ENCODE peak calls at places on chromosome 4, in ten cellular contexts. One of them, this sample, is unnamed.

GRCh38 chr4:155675709-155676429 is 9.2 kb downstream of the GUCY1A1 start:
- DNase-seq in IMR-90: no peak
- DNase-seq in AG09309: peak
- DNase-seq in neural crest cell: no peak
- DNase-seq in AG04450: no peak
- DNase-seq in cardiac fibroblast: no peak
- DNase-seq in WTC11: no peak
- DNase-seq in keratinocyte: no peak
- DNase-seq in left lung: no peak
- DNase-seq in Calu3: no peak
- DNase-seq in this sample: no peak

GRCh38 chr4:94934864-94935263 is 177.1 kb downstream of the BMPR1B start:
- DNase-seq in IMR-90: peak
- DNase-seq in AG09309: no peak
- DNase-seq in neural crest cell: no peak
- DNase-seq in AG04450: no peak
- DNase-seq in cardiac fibroblast: peak
- DNase-seq in WTC11: no peak
- DNase-seq in keratinocyte: no peak
- DNase-seq in left lung: no peak
- DNase-seq in Calu3: no peak
- DNase-seq in this sample: no peak

GRCh38 chr4:8601556-8601955 is 9.0 kb downstream of the CPZ start:
- DNase-seq in IMR-90: no peak
- DNase-seq in AG09309: no peak
- DNase-seq in neural crest cell: no peak
- DNase-seq in AG04450: no peak
- DNase-seq in cardiac fibroblast: no peak
- DNase-seq in WTC11: no peak
- DNase-seq in keratinocyte: no peak
- DNase-seq in left lung: no peak
- DNase-seq in Calu3: no peak
- DNase-seq in this sample: no peak

GRCh38 chr4:70754470-70754869 is 32.7 kb downstream of the RUFY3 start:
- DNase-seq in IMR-90: no peak
- DNase-seq in AG09309: no peak
- DNase-seq in neural crest cell: no peak
- DNase-seq in AG04450: no peak
- DNase-seq in cardiac fibroblast: no peak
- DNase-seq in WTC11: no peak
- DNase-seq in keratinocyte: no peak
- DNase-seq in left lung: no peak
- DNase-seq in Calu3: no peak
- DNase-seq in this sample: no peak

GRCh38 chr4:30924521-30924920 is 204.4 kb downstream of the PCDH7 start:
- DNase-seq in IMR-90: no peak
- DNase-seq in AG09309: no peak
- DNase-seq in neural crest cell: no peak
- DNase-seq in AG04450: no peak
- DNase-seq in cardiac fibroblast: no peak
- DNase-seq in WTC11: no peak
- DNase-seq in keratinocyte: no peak
- DNase-seq in left lung: no peak
- DNase-seq in Calu3: no peak
- DNase-seq in this sample: no peak

GRCh38 chr4:8544741-8545438 is 35.3 kb upstream of the GPR78 start:
- DNase-seq in IMR-90: no peak
- DNase-seq in AG09309: no peak
- DNase-seq in neural crest cell: no peak
- DNase-seq in AG04450: no peak
- DNase-seq in cardiac fibroblast: peak
- DNase-seq in WTC11: no peak
- DNase-seq in keratinocyte: no peak
- DNase-seq in left lung: no peak
- DNase-seq in Calu3: no peak
- DNase-seq in this sample: no peak

GRCh38 chr4:168551211-168551610 is 54.4 kb downstream of the PALLD start:
- DNase-seq in IMR-90: peak
- DNase-seq in AG09309: peak
- DNase-seq in neural crest cell: no peak
- DNase-seq in AG04450: peak
- DNase-seq in cardiac fibroblast: peak
- DNase-seq in WTC11: no peak
- DNase-seq in keratinocyte: peak
- DNase-seq in left lung: no peak
- DNase-seq in Calu3: no peak
- DNase-seq in this sample: peak

GRCh38 chr4:139833131-139833930 is 167.7 kb downstream of the MGST2 start:
- DNase-seq in IMR-90: no peak
- DNase-seq in AG09309: no peak
- DNase-seq in neural crest cell: no peak
- DNase-seq in AG04450: no peak
- DNase-seq in cardiac fibroblast: no peak
- DNase-seq in WTC11: peak
- DNase-seq in keratinocyte: no peak
- DNase-seq in left lung: no peak
- DNase-seq in Calu3: no peak
- DNase-seq in this sample: no peak

GRCh38 chr4:141845901-141846300 is 209.5 kb downstream of the IL15 start:
- DNase-seq in IMR-90: no peak
- DNase-seq in AG09309: no peak
- DNase-seq in neural crest cell: no peak
- DNase-seq in AG04450: no peak
- DNase-seq in cardiac fibroblast: no peak
- DNase-seq in WTC11: no peak
- DNase-seq in keratinocyte: no peak
- DNase-seq in left lung: no peak
- DNase-seq in Calu3: no peak
- DNase-seq in this sample: no peak

GRCh38 chr4:55447826-55448225 is 52.1 kb downstream of the TMEM165 start:
- DNase-seq in IMR-90: peak
- DNase-seq in AG09309: no peak
- DNase-seq in neural crest cell: no peak
- DNase-seq in AG04450: no peak
- DNase-seq in cardiac fibroblast: peak
- DNase-seq in WTC11: no peak
- DNase-seq in keratinocyte: no peak
- DNase-seq in left lung: no peak
- DNase-seq in Calu3: no peak
- DNase-seq in this sample: peak

GRCh38 chr4:85725727-85726170 is 250.8 kb downstream of the ARHGAP24 start:
- DNase-seq in IMR-90: no peak
- DNase-seq in AG09309: no peak
- DNase-seq in neural crest cell: no peak
- DNase-seq in AG04450: no peak
- DNase-seq in cardiac fibroblast: no peak
- DNase-seq in WTC11: no peak
- DNase-seq in keratinocyte: no peak
- DNase-seq in left lung: peak
- DNase-seq in Calu3: no peak
- DNase-seq in this sample: no peak

GRCh38 chr4:147175460-147176025 is 229.9 kb upstream of the TTC29 start:
- DNase-seq in IMR-90: no peak
- DNase-seq in AG09309: no peak
- DNase-seq in neural crest cell: no peak
- DNase-seq in AG04450: no peak
- DNase-seq in cardiac fibroblast: no peak
- DNase-seq in WTC11: no peak
- DNase-seq in keratinocyte: no peak
- DNase-seq in left lung: no peak
- DNase-seq in Calu3: no peak
- DNase-seq in this sample: no peak

GRCh38 chr4:181261279-181261678 is 981.9 kb upstream of the TENM3 start:
- DNase-seq in IMR-90: peak
- DNase-seq in AG09309: no peak
- DNase-seq in neural crest cell: no peak
- DNase-seq in AG04450: peak
- DNase-seq in cardiac fibroblast: no peak
- DNase-seq in WTC11: no peak
- DNase-seq in keratinocyte: no peak
- DNase-seq in left lung: no peak
- DNase-seq in Calu3: peak
- DNase-seq in this sample: peak

GRCh38 chr4:183807420-183808101 is 97.5 kb upstream of the STOX2 start:
- DNase-seq in IMR-90: no peak
- DNase-seq in AG09309: no peak
- DNase-seq in neural crest cell: no peak
- DNase-seq in AG04450: no peak
- DNase-seq in cardiac fibroblast: no peak
- DNase-seq in WTC11: no peak
- DNase-seq in keratinocyte: no peak
- DNase-seq in left lung: no peak
- DNase-seq in Calu3: no peak
- DNase-seq in this sample: no peak
- TF ChIP-seq CTCF in IMR-90: no peak
- TF ChIP-seq CTCF in AG09309: no peak
- TF ChIP-seq CTCF in neural crest cell: no peak
- TF ChIP-seq CTCF in AG04450: no peak
- TF ChIP-seq CTCF in cardiac fibroblast: no peak
- TF ChIP-seq CTCF in WTC11: no peak
- TF ChIP-seq CTCF in keratinocyte: no peak
- TF ChIP-seq CTCF in left lung: no peak
- TF ChIP-seq CTCF in Calu3: no peak
- TF ChIP-seq CTCF in this sample: no peak

GRCh38 chr4:114178392-114178791 is 198.9 kb upstream of the ARSJ start:
- DNase-seq in IMR-90: no peak
- DNase-seq in AG09309: no peak
- DNase-seq in neural crest cell: no peak
- DNase-seq in AG04450: no peak
- DNase-seq in cardiac fibroblast: no peak
- DNase-seq in WTC11: no peak
- DNase-seq in keratinocyte: no peak
- DNase-seq in left lung: no peak
- DNase-seq in Calu3: no peak
- DNase-seq in this sample: no peak

GRCh38 chr4:114184901-114185300 is 205.5 kb upstream of the ARSJ start:
- DNase-seq in IMR-90: no peak
- DNase-seq in AG09309: no peak
- DNase-seq in neural crest cell: no peak
- DNase-seq in AG04450: no peak
- DNase-seq in cardiac fibroblast: no peak
- DNase-seq in WTC11: no peak
- DNase-seq in keratinocyte: no peak
- DNase-seq in left lung: no peak
- DNase-seq in Calu3: no peak
- DNase-seq in this sample: no peak

GRCh38 chr4:114180481-114180880 is 201.0 kb upstream of the ARSJ start:
- DNase-seq in IMR-90: peak
- DNase-seq in AG09309: peak
- DNase-seq in neural crest cell: peak
- DNase-seq in AG04450: peak
- DNase-seq in cardiac fibroblast: peak
- DNase-seq in WTC11: peak
- DNase-seq in keratinocyte: no peak
- DNase-seq in left lung: peak
- DNase-seq in Calu3: peak
- DNase-seq in this sample: peak
- TF ChIP-seq CTCF in IMR-90: peak
- TF ChIP-seq CTCF in AG09309: peak
- TF ChIP-seq CTCF in neural crest cell: peak
- TF ChIP-seq CTCF in AG04450: peak
- TF ChIP-seq CTCF in cardiac fibroblast: peak
- TF ChIP-seq CTCF in WTC11: no peak
- TF ChIP-seq CTCF in keratinocyte: peak
- TF ChIP-seq CTCF in left lung: peak
- TF ChIP-seq CTCF in Calu3: peak
- TF ChIP-seq CTCF in this sample: peak

GRCh38 chr4:118948545-118949144 is 60.0 kb downstream of the SYNPO2 start:
- DNase-seq in IMR-90: peak
- DNase-seq in AG09309: no peak
- DNase-seq in neural crest cell: no peak
- DNase-seq in AG04450: no peak
- DNase-seq in cardiac fibroblast: peak
- DNase-seq in WTC11: no peak
- DNase-seq in keratinocyte: no peak
- DNase-seq in left lung: no peak
- DNase-seq in Calu3: no peak
- DNase-seq in this sample: no peak
- TF ChIP-seq CTCF in IMR-90: no peak
- TF ChIP-seq CTCF in AG09309: no peak
- TF ChIP-seq CTCF in neural crest cell: no peak
- TF ChIP-seq CTCF in AG04450: no peak
- TF ChIP-seq CTCF in cardiac fibroblast: no peak
- TF ChIP-seq CTCF in WTC11: no peak
- TF ChIP-seq CTCF in keratinocyte: no peak
- TF ChIP-seq CTCF in left lung: no peak
- TF ChIP-seq CTCF in Calu3: no peak
- TF ChIP-seq CTCF in this sample: no peak

GRCh38 chr4:5720157-5720850 is 9.3 kb downstream of the EVC start:
- DNase-seq in IMR-90: no peak
- DNase-seq in AG09309: no peak
- DNase-seq in neural crest cell: no peak
- DNase-seq in AG04450: no peak
- DNase-seq in cardiac fibroblast: no peak
- DNase-seq in WTC11: no peak
- DNase-seq in keratinocyte: no peak
- DNase-seq in left lung: no peak
- DNase-seq in Calu3: no peak
- DNase-seq in this sample: no peak

GRCh38 chr4:5719329-5720055 is 8.5 kb downstream of the EVC start:
- DNase-seq in IMR-90: peak
- DNase-seq in AG09309: no peak
- DNase-seq in neural crest cell: no peak
- DNase-seq in AG04450: no peak
- DNase-seq in cardiac fibroblast: no peak
- DNase-seq in WTC11: no peak
- DNase-seq in keratinocyte: no peak
- DNase-seq in left lung: no peak
- DNase-seq in Calu3: no peak
- DNase-seq in this sample: no peak

GRCh38 chr4:5722328-5722727 is 11.3 kb downstream of the EVC start:
- DNase-seq in IMR-90: peak
- DNase-seq in AG09309: no peak
- DNase-seq in neural crest cell: no peak
- DNase-seq in AG04450: no peak
- DNase-seq in cardiac fibroblast: peak
- DNase-seq in WTC11: no peak
- DNase-seq in keratinocyte: no peak
- DNase-seq in left lung: no peak
- DNase-seq in Calu3: no peak
- DNase-seq in this sample: peak

GRCh38 chr4:5720980-5721379 is 10.0 kb downstream of the EVC start:
- DNase-seq in IMR-90: no peak
- DNase-seq in AG09309: no peak
- DNase-seq in neural crest cell: no peak
- DNase-seq in AG04450: no peak
- DNase-seq in cardiac fibroblast: no peak
- DNase-seq in WTC11: no peak
- DNase-seq in keratinocyte: no peak
- DNase-seq in left lung: no peak
- DNase-seq in Calu3: no peak
- DNase-seq in this sample: no peak

DNA sequence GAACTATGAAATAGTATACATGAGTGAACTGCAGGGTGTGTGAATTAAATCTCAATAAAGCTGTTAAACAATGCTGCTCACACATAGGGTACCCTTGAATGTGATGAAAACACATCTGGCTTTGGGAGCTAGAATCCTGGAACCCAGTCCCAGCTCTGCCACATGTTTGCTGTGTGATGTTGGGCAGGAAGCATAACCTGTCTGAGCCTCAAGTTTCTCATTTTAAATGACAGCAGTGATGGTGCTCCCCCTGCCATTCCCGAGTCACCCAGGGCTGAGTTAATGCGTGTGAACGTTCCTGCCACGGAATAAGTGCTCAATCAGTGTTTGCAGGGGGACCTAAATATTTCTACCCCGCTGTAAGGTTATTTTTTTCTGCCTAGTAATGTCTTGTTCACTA is 10.9 kb downstream of the EVC start:
- DNase-seq in IMR-90: no peak
- DNase-seq in AG09309: no peak
- DNase-seq in neural crest cell: no peak
- DNase-seq in AG04450: no peak
- DNase-seq in cardiac fibroblast: no peak
- DNase-seq in WTC11: no peak
- DNase-seq in keratinocyte: no peak
- DNase-seq in left lung: no peak
- DNase-seq in Calu3: no peak
- DNase-seq in this sample: no peak
- TF ChIP-seq CTCF in IMR-90: no peak
- TF ChIP-seq CTCF in AG09309: no peak
- TF ChIP-seq CTCF in neural crest cell: no peak
- TF ChIP-seq CTCF in AG04450: no peak
- TF ChIP-seq CTCF in cardiac fibroblast: no peak
- TF ChIP-seq CTCF in WTC11: no peak
- TF ChIP-seq CTCF in keratinocyte: no peak
- TF ChIP-seq CTCF in left lung: no peak
- TF ChIP-seq CTCF in Calu3: no peak
- TF ChIP-seq CTCF in this sample: no peak

This sample was measured in HFFc6.